ENCODE peak calls at places on chromosomes 3 and 15, in eight cellular contexts. One of them, this sample, is unnamed.

GRCh38 chr3:49032646-49033304 is 3.6 kb upstream of the IMPDH2 start:
- DNase-seq in CD4-positive, alpha-beta memory T cell: no peak
- DNase-seq in sigmoid colon: peak; percentile 65
- DNase-seq in pancreas: no peak
- DNase-seq in H9: no peak
- DNase-seq in neural progenitor cell: no peak
- DNase-seq in Panc1: no peak
- DNase-seq in left ventricle myocardium inferior: no peak
- DNase-seq in this sample: no peak

GRCh38 chr3:138078901-138079344 is 36.5 kb downstream of the DZIP1L start:
- DNase-seq in Panc1: no peak
- DNase-seq in CD4-positive, alpha-beta memory T cell: no peak
- DNase-seq in left ventricle myocardium inferior: no peak
- DNase-seq in neural progenitor cell: no peak
- DNase-seq in sigmoid colon: no peak
- DNase-seq in H9: no peak
- DNase-seq in pancreas: no peak
- DNase-seq in this sample: no peak

GRCh38 chr15:73682597-73683090 is 1.5 kb upstream of the CD276 start:
- DNase-seq in Panc1: no peak
- DNase-seq in CD4-positive, alpha-beta memory T cell: no peak
- DNase-seq in left ventricle myocardium inferior: no peak
- DNase-seq in neural progenitor cell: no peak
- DNase-seq in sigmoid colon: no peak
- DNase-seq in H9: no peak
- DNase-seq in pancreas: no peak
- DNase-seq in this sample: no peak

GRCh38 chr3:19972056-19972455 is 25.2 kb downstream of the RAB5A start:
- DNase-seq in CD4-positive, alpha-beta memory T cell: no peak
- DNase-seq in Panc1: no peak
- DNase-seq in H9: no peak
- DNase-seq in neural progenitor cell: no peak
- DNase-seq in pancreas: no peak
- DNase-seq in sigmoid colon: no peak
- DNase-seq in left ventricle myocardium inferior: no peak
- DNase-seq in this sample: no peak

GRCh38 chr15:45378149-45378912 is at the start of gene GATM:
- DNase-seq in neural progenitor cell: peak; percentile 90
- DNase-seq in CD4-positive, alpha-beta memory T cell: peak; percentile 13
- DNase-seq in pancreas: peak; percentile 80
- DNase-seq in left ventricle myocardium inferior: peak; percentile 85
- DNase-seq in sigmoid colon: peak; percentile 94
- DNase-seq in Panc1: no peak
- DNase-seq in H9: peak; percentile 79
- DNase-seq in this sample: no peak

GRCh38 chr3:188617270-188617669 is 463.3 kb downstream of the LPP start:
- DNase-seq in pancreas: no peak
- DNase-seq in CD4-positive, alpha-beta memory T cell: no peak
- DNase-seq in Panc1: no peak
- DNase-seq in H9: no peak
- DNase-seq in sigmoid colon: no peak
- DNase-seq in left ventricle myocardium inferior: no peak
- DNase-seq in neural progenitor cell: no peak
- DNase-seq in this sample: no peak

GRCh38 chr3:41749988-41750387 is 211.9 kb downstream of the ULK4 start:
- DNase-seq in sigmoid colon: no peak
- DNase-seq in left ventricle myocardium inferior: no peak
- DNase-seq in neural progenitor cell: no peak
- DNase-seq in pancreas: no peak
- DNase-seq in H9: no peak
- DNase-seq in CD4-positive, alpha-beta memory T cell: no peak
- DNase-seq in Panc1: no peak
- DNase-seq in this sample: no peak

GRCh38 chr15:64288577-64288976 is 67.4 kb downstream of the CSNK1G1 start:
- DNase-seq in H9: no peak
- DNase-seq in Panc1: peak; percentile 8
- DNase-seq in neural progenitor cell: no peak
- DNase-seq in pancreas: no peak
- DNase-seq in left ventricle myocardium inferior: no peak
- DNase-seq in CD4-positive, alpha-beta memory T cell: no peak
- DNase-seq in sigmoid colon: no peak
- DNase-seq in this sample: no peak

GRCh38 chr3:128316456-128316855 is 150.2 kb downstream of the DNAJB8 start:
- DNase-seq in H9: peak; percentile 17
- DNase-seq in pancreas: no peak
- DNase-seq in sigmoid colon: no peak
- DNase-seq in left ventricle myocardium inferior: no peak
- DNase-seq in CD4-positive, alpha-beta memory T cell: peak; percentile 82
- DNase-seq in Panc1: no peak
- DNase-seq in neural progenitor cell: no peak
- DNase-seq in this sample: peak; percentile 81

GRCh38 chr3:42179110-42179725 is 86.8 kb downstream of the CCK start:
- DNase-seq in H9: peak; percentile 66
- DNase-seq in CD4-positive, alpha-beta memory T cell: no peak
- DNase-seq in Panc1: peak; percentile 13
- DNase-seq in neural progenitor cell: peak; percentile 41
- DNase-seq in left ventricle myocardium inferior: no peak
- DNase-seq in pancreas: no peak
- DNase-seq in sigmoid colon: peak; percentile 65
- DNase-seq in this sample: no peak

GRCh38 chr3:12993623-12994356 is 79.4 kb downstream of the IQSEC1 start:
- DNase-seq in Panc1: no peak
- DNase-seq in H9: peak; percentile 55
- DNase-seq in CD4-positive, alpha-beta memory T cell: peak; percentile 22
- DNase-seq in neural progenitor cell: peak; percentile 75
- DNase-seq in pancreas: peak; percentile 46
- DNase-seq in sigmoid colon: peak; percentile 73
- DNase-seq in left ventricle myocardium inferior: no peak
- DNase-seq in this sample: no peak

GRCh38 chr15:66908503-66909095 is 156.8 kb upstream of the SMAD3 start:
- DNase-seq in pancreas: no peak
- DNase-seq in H9: no peak
- DNase-seq in sigmoid colon: no peak
- DNase-seq in neural progenitor cell: no peak
- DNase-seq in Panc1: no peak
- DNase-seq in CD4-positive, alpha-beta memory T cell: no peak
- DNase-seq in left ventricle myocardium inferior: no peak
- DNase-seq in this sample: no peak

GRCh38 chr3:69612791-69613190 is 126.5 kb upstream of the MITF start:
- DNase-seq in neural progenitor cell: peak; percentile 88
- DNase-seq in CD4-positive, alpha-beta memory T cell: no peak
- DNase-seq in left ventricle myocardium inferior: no peak
- DNase-seq in pancreas: no peak
- DNase-seq in H9: no peak
- DNase-seq in sigmoid colon: no peak
- DNase-seq in Panc1: no peak
- DNase-seq in this sample: no peak

GRCh38 chr3:141797167-141797773 is 34.1 kb downstream of the GRK7 start:
- DNase-seq in left ventricle myocardium inferior: peak; percentile 81
- DNase-seq in Panc1: no peak
- DNase-seq in sigmoid colon: peak; percentile 69
- DNase-seq in pancreas: no peak
- DNase-seq in neural progenitor cell: peak; percentile 96
- DNase-seq in H9: peak; percentile 85
- DNase-seq in CD4-positive, alpha-beta memory T cell: peak; percentile 49
- DNase-seq in this sample: peak; percentile 67

GRCh38 chr3:58749948-58750347 is 83.4 kb upstream of the FAM3D start:
- DNase-seq in left ventricle myocardium inferior: no peak
- DNase-seq in Panc1: no peak
- DNase-seq in neural progenitor cell: no peak
- DNase-seq in CD4-positive, alpha-beta memory T cell: no peak
- DNase-seq in sigmoid colon: no peak
- DNase-seq in pancreas: no peak
- DNase-seq in H9: no peak
- DNase-seq in this sample: no peak

GRCh38 chr15:98506711-98507110 is 141.6 kb upstream of the IGF1R start:
- DNase-seq in sigmoid colon: no peak
- DNase-seq in left ventricle myocardium inferior: no peak
- DNase-seq in H9: no peak
- DNase-seq in neural progenitor cell: no peak
- DNase-seq in Panc1: no peak
- DNase-seq in pancreas: no peak
- DNase-seq in CD4-positive, alpha-beta memory T cell: no peak
- DNase-seq in this sample: no peak
- H3K27me3 ChIP-seq in sigmoid colon: no peaks in the 10 kb centered on the region
- H3K27me3 ChIP-seq in left ventricle myocardium inferior: peaks cover 77% of the 10 kb centered on the region
- H3K27me3 ChIP-seq in H9: no peaks in the 10 kb centered on the region
- H3K27me3 ChIP-seq in neural progenitor cell: no peaks in the 10 kb centered on the region
- H3K27me3 ChIP-seq in Panc1: peaks cover 4% of the 10 kb centered on the region
- H3K27me3 ChIP-seq in pancreas: no peaks in the 10 kb centered on the region
- H3K27me3 ChIP-seq in CD4-positive, alpha-beta memory T cell: no peaks in the 10 kb centered on the region
- H3K27me3 ChIP-seq in this sample: no peaks in the 10 kb centered on the region

GRCh38 chr3:50264389-50264963 is 4.5 kb upstream of the SEMA3B start:
- DNase-seq in Panc1: no peak
- DNase-seq in H9: peak; percentile 98
- DNase-seq in pancreas: peak; percentile 76
- DNase-seq in sigmoid colon: peak; percentile 93
- DNase-seq in CD4-positive, alpha-beta memory T cell: no peak
- DNase-seq in neural progenitor cell: peak; percentile 94
- DNase-seq in left ventricle myocardium inferior: peak; percentile 78
- DNase-seq in this sample: no peak
- H3K4me1 ChIP-seq in Panc1: peaks cover 10% of the 10 kb centered on the region
- H3K4me1 ChIP-seq in H9: peaks cover 5% of the 10 kb centered on the region
- H3K4me1 ChIP-seq in pancreas: peaks cover 49% of the 10 kb centered on the region
- H3K4me1 ChIP-seq in sigmoid colon: no peaks in the 10 kb centered on the region
- H3K4me1 ChIP-seq in CD4-positive, alpha-beta memory T cell: peaks cover 11% of the 10 kb centered on the region
- H3K4me1 ChIP-seq in neural progenitor cell: peaks cover 64% of the 10 kb centered on the region
- H3K4me1 ChIP-seq in left ventricle myocardium inferior: peaks cover 81% of the 10 kb centered on the region
- H3K4me1 ChIP-seq in this sample: peaks cover 10% of the 10 kb centered on the region

DNA sequence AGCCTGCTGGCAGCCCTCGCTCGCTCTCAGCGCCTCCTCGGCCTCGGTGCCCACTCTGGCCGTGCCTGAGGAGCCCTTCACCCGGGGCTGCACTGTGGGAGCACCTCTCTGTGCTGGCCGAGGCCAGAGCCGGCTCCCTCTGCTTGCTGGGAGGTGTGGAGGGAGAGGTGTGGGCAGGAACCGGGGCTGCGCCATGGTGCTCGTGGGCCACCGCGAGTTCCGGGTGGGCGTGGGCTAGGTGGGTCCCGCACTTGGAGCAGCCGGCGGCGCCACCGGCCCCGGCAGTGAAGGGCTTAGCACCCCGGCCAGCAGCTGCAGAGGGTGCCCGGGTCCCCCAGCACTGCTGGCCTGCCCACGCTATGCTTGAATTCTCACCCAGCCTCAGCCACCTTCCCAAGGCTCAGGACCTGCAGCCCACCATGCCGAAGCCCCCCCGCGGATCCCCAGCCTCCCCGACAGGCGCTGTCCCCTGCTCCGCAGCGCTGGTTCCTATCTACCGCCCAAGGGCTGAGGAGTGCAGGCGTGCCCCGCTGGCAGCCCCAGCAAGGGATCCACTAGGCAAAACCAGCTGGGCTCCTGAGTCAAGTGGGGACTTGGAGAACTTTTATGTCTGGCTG is 863.3 kb downstream of the IGSF11 start:
- DNase-seq in Panc1: no peak
- DNase-seq in pancreas: no peak
- DNase-seq in CD4-positive, alpha-beta memory T cell: no peak
- DNase-seq in left ventricle myocardium inferior: no peak
- DNase-seq in sigmoid colon: peak; percentile 52
- DNase-seq in H9: no peak
- DNase-seq in neural progenitor cell: no peak
- DNase-seq in this sample: no peak
- H3K27me3 ChIP-seq in Panc1: no peaks in the 10 kb centered on the region
- H3K27me3 ChIP-seq in pancreas: no peaks in the 10 kb centered on the region
- H3K27me3 ChIP-seq in CD4-positive, alpha-beta memory T cell: no peaks in the 10 kb centered on the region
- H3K27me3 ChIP-seq in left ventricle myocardium inferior: no peaks in the 10 kb centered on the region
- H3K27me3 ChIP-seq in sigmoid colon: no peaks in the 10 kb centered on the region
- H3K27me3 ChIP-seq in H9: no peaks in the 10 kb centered on the region
- H3K27me3 ChIP-seq in neural progenitor cell: no peaks in the 10 kb centered on the region
- H3K27me3 ChIP-seq in this sample: no peaks in the 10 kb centered on the region

GRCh38 chr15:89090791-89091666 is 2.8 kb downstream of the ABHD2 start:
- DNase-seq in H9: no peak
- DNase-seq in Panc1: no peak
- DNase-seq in pancreas: peak; percentile 57
- DNase-seq in left ventricle myocardium inferior: peak; percentile 73
- DNase-seq in neural progenitor cell: no peak
- DNase-seq in sigmoid colon: peak; percentile 87
- DNase-seq in CD4-positive, alpha-beta memory T cell: peak; percentile 52
- DNase-seq in this sample: no peak
- H3K4me1 ChIP-seq in H9: peaks cover 11% of the 10 kb centered on the region
- H3K4me1 ChIP-seq in Panc1: peaks cover 64% of the 10 kb centered on the region
- H3K4me1 ChIP-seq in pancreas: peaks cover 49% of the 10 kb centered on the region
- H3K4me1 ChIP-seq in left ventricle myocardium inferior: peaks cover 89% of the 10 kb centered on the region
- H3K4me1 ChIP-seq in neural progenitor cell: peaks cover 18% of the 10 kb centered on the region
- H3K4me1 ChIP-seq in sigmoid colon: no peaks in the 10 kb centered on the region
- H3K4me1 ChIP-seq in CD4-positive, alpha-beta memory T cell: peaks cover 38% of the 10 kb centered on the region
- H3K4me1 ChIP-seq in this sample: peaks cover 41% of the 10 kb centered on the region

DNA sequence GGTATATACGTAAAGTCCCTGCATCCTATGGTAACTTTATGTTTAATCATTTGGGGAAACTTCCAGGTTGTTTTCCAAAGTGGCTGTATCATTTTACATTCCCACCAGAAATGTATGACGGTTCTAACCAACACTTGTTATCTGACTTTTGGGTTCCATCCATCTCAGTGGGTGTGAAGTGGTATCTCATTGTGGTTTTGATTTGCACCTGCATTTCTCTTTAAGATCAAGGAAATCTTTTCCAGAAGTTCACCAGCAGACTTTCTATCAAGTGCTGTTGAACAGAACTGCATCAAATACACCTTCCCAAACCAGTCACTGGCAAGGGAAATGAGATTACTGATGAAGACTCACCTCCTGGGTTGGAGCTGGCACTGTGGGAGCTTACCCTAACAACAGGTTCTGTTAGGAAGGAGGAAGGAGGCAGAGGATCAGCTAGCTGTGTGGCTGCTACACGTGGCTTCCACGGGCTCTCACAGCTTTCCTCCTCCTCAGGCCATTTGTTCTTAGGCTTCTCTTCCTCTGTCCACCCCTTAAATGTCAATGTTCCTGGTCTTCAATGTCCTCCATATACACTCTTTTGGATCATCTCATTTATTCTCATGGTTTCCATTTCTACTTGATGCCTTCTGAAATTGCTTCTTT is 5.2 kb downstream of the PIGZ start:
- DNase-seq in left ventricle myocardium inferior: no peak
- DNase-seq in CD4-positive, alpha-beta memory T cell: no peak
- DNase-seq in sigmoid colon: no peak
- DNase-seq in H9: no peak
- DNase-seq in Panc1: no peak
- DNase-seq in pancreas: no peak
- DNase-seq in neural progenitor cell: no peak
- DNase-seq in this sample: no peak
- H3K27me3 ChIP-seq in left ventricle myocardium inferior: no peaks in the 10 kb centered on the region
- H3K27me3 ChIP-seq in CD4-positive, alpha-beta memory T cell: no peaks in the 10 kb centered on the region
- H3K27me3 ChIP-seq in sigmoid colon: no peaks in the 10 kb centered on the region
- H3K27me3 ChIP-seq in H9: peaks cover 24% of the 10 kb centered on the region
- H3K27me3 ChIP-seq in Panc1: no peaks in the 10 kb centered on the region
- H3K27me3 ChIP-seq in pancreas: no peaks in the 10 kb centered on the region
- H3K27me3 ChIP-seq in neural progenitor cell: peaks cover 94% of the 10 kb centered on the region
- H3K27me3 ChIP-seq in this sample: no peaks in the 10 kb centered on the region